ENCODE peak calls at places on chromosome 17, in seven cellular contexts. J is transverse colon, F is thoracic aorta, G is upper lobe of right lung, K is cardiac muscle cell, A is stomach, X is RWPE2. B is an unnamed sample.

GRCh38 chr17:31739300-31739699 is 119.7 kb downstream of the COPRS start:
- DNase-seq in J (no peak), F (no peak), G (no peak), K (no peak), A (no peak), X (no peak), B (no peak)

GRCh38 chr17:4206945-4207344 is 56.8 kb downstream of the ANKFY1 start:
- DNase-seq in J (no peak), F (no peak), G (no peak), K (no peak), A (no peak), X (no peak), B (no peak)

GRCh38 chr17:44820631-44821196 is 9.4 kb downstream of the GJC1 start:
- DNase-seq in J (no peak), F (no peak), G (no peak), K (no peak), A (no peak), X (no peak), B (no peak)

GRCh38 chr17:45813051-45813731 is 29.1 kb downstream of the CRHR1 start:
- DNase-seq in J (no peak), F (no peak), G (no peak), K (peak; percentile 63), A (no peak), X (no peak), B (no peak)

GRCh38 chr17:80423536-80424225 is 8.7 kb downstream of the ENDOV start:
- DNase-seq in J (no peak), F (no peak), G (no peak), K (no peak), A (no peak), X (peak; percentile 44), B (no peak)

GRCh38 chr17:17667947-17668346 is 13.3 kb upstream of the RAI1 start:
- DNase-seq in J (no peak), F (no peak), G (no peak), K (no peak), A (no peak), X (no peak), B (no peak)

GRCh38 chr17:61253293-61253801 is 146.3 kb upstream of the TBX2 start:
- DNase-seq in J (no peak), F (no peak), G (no peak), K (no peak), A (no peak), X (no peak), B (no peak)

GRCh38 chr17:55540414-55541091 is 29.3 kb upstream of the SMIM36 start:
- DNase-seq in J (no peak), F (no peak), G (no peak), K (no peak), A (no peak), X (no peak), B (no peak)

GRCh38 chr17:44496815-44497214 is 6.4 kb downstream of the GPATCH8 start:
- DNase-seq in J (no peak), F (no peak), G (no peak), K (no peak), A (no peak), X (no peak), B (no peak)

GRCh38 chr17:7706631-7707354 is 1.8 kb downstream of the EFNB3 start:
- DNase-seq in J (no peak), F (no peak), G (no peak), K (no peak), A (no peak), X (no peak), B (no peak)

GRCh38 chr17:19370493-19370960 is 7.8 kb upstream of the MAPK7 start:
- DNase-seq in J (no peak), F (no peak), G (no peak), K (no peak), A (no peak), X (peak; percentile 35), B (peak; percentile 68)

GRCh38 chr17:17538417-17539391 is 42.5 kb upstream of the RASD1 start:
- DNase-seq in J (peak; percentile 65), F (no peak), G (no peak), K (peak; percentile 28), A (peak; percentile 78), X (no peak), B (no peak)

GRCh38 chr17:44610331-44610730 is 45.9 kb upstream of the MEIOC start:
- DNase-seq in J (no peak), F (no peak), G (no peak), K (no peak), A (no peak), X (no peak), B (no peak)

GRCh38 chr17:2688351-2689342 is 22.9 kb downstream of the CLUH start:
- DNase-seq in J (no peak), F (no peak), G (peak; percentile 86), K (peak; percentile 36), A (no peak), X (no peak), B (peak; percentile 79)

GRCh38 chr17:62001105-62001504 is 64.0 kb downstream of the MED13 start:
- DNase-seq in J (no peak), F (no peak), G (no peak), K (no peak), A (no peak), X (no peak), B (no peak)

GRCh38 chr17:13182854-13183253 is 165.0 kb upstream of the ELAC2 start:
- DNase-seq in J (peak; percentile 7), F (no peak), G (no peak), K (no peak), A (no peak), X (no peak), B (no peak)

GRCh38 chr17:46727572-46728348 is 90.7 kb downstream of the WNT3 start:
- DNase-seq in J (no peak), F (no peak), G (no peak), K (no peak), A (no peak), X (no peak), B (no peak)

GRCh38 chr17:75506134-75506533 is 9.2 kb downstream of the CASKIN2 start:
- DNase-seq in J (no peak), F (no peak), G (peak; percentile 52), K (no peak), A (no peak), X (no peak), B (peak; percentile 46)
- H3K4me1 ChIP-seq in J (peaks cover 7% of the 10 kb centered on the region), F (peaks cover 49% of the 10 kb centered on the region), G (peaks cover 10% of the 10 kb centered on the region), K (peaks cover under 1% of the 10 kb centered on the region), A (peaks cover 16% of the 10 kb centered on the region), X (peaks cover 3% of the 10 kb centered on the region), B (peaks cover 37% of the 10 kb centered on the region)

GRCh38 chr17:78180083-78180482 is 6.8 kb downstream of the TK1 start:
- DNase-seq in J (no peak), F (no peak), G (no peak), K (no peak), A (no peak), X (no peak), B (no peak)

GRCh38 chr17:78184311-78184710 is 2.5 kb downstream of the TK1 start:
- DNase-seq in J (no peak), F (no peak), G (no peak), K (no peak), A (peak; percentile 85), X (no peak), B (no peak)

GRCh38 chr17:78179372-78179771 is 7.5 kb downstream of the TK1 start:
- DNase-seq in J (no peak), F (peak; percentile 22), G (peak; percentile 83), K (no peak), A (peak; percentile 68), X (no peak), B (no peak)

GRCh38 chr17:78182504-78182903 is 4.3 kb downstream of the TK1 start:
- DNase-seq in J (no peak), F (no peak), G (no peak), K (no peak), A (no peak), X (no peak), B (no peak)

GRCh38 chr17:78180508-78180907 is 6.3 kb downstream of the TK1 start:
- DNase-seq in J (no peak), F (no peak), G (no peak), K (no peak), A (no peak), X (no peak), B (no peak)
- H3K4me1 ChIP-seq in J (peaks cover 55% of the 10 kb centered on the region), F (peaks cover 64% of the 10 kb centered on the region), G (peaks cover 35% of the 10 kb centered on the region), K (peaks cover 27% of the 10 kb centered on the region), A (peaks cover 50% of the 10 kb centered on the region), X (peaks cover 10% of the 10 kb centered on the region), B (peaks cover 55% of the 10 kb centered on the region)

DNA sequence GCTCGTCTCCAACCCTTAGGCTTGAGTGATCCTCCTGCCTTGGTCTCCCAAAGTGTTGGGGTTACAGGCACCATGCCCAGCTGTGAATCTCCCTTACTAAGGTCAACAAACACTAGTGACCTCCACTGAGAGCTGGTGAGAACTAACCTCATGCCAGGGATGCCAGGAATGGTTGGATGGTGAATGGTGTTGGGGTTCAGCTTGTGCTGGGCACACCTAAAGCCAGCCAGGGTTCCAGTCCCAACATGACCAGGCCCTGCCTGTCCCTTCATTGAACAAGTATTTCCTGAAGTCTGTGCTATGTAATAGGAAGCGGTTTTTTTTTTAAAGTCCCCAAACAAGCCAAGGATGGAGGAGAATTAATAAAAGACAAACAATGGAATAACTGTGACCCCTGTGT is 56.0 kb upstream of the TOB1 start:
- DNase-seq in J (no peak), F (no peak), G (no peak), K (no peak), A (no peak), X (no peak), B (no peak)
- H3K4me1 ChIP-seq in J (peaks cover 70% of the 10 kb centered on the region), F (peaks cover 24% of the 10 kb centered on the region), G (peaks cover 11% of the 10 kb centered on the region), K (peaks cover 30% of the 10 kb centered on the region), A (peaks cover 55% of the 10 kb centered on the region), X (peaks cover 48% of the 10 kb centered on the region), B (peaks cover 27% of the 10 kb centered on the region)

DNA sequence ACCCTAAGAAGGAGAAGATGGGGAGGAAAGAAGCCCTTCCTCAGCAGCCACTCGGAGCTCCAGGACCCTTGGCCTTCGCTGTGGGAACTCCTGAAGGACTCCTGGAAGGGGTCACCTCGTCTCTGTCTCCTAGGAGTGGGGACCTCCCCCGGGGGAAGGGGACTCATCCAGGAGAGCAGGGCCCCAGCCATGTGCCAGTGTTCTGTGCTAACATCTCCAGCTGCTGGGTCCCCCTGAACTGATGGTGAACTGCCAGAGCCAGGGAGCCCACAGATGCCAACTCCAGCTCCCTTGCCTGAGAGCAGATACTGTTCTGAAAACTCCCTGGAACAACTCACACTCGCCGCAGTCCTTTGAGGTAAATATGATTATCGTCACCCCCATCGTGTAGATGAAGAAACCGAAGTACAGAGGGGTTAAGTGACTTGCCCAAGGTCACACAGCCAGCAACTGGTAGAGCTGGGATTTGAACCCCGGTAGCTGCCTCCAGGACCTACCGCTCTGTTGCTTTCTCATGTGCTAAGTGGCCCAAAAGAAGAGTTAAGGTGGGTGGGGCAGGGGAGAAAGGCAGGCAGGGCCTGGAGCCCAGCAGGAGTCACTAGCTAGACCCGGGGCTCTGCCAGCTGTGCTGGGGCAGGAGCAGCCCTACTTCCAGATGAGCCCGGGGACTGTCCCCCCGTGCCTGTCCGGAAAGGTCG is 10.5 kb downstream of the TIMM22 start:
- DNase-seq in J (no peak), F (no peak), G (no peak), K (no peak), A (no peak), X (no peak), B (no peak)
- H3K4me1 ChIP-seq in J (peaks cover 35% of the 10 kb centered on the region), F (peaks cover 80% of the 10 kb centered on the region), G (peaks cover 44% of the 10 kb centered on the region), K (no peaks in the 10 kb centered on the region), A (peaks cover 41% of the 10 kb centered on the region), X (no peaks in the 10 kb centered on the region), B (peaks cover 68% of the 10 kb centered on the region)

DNA sequence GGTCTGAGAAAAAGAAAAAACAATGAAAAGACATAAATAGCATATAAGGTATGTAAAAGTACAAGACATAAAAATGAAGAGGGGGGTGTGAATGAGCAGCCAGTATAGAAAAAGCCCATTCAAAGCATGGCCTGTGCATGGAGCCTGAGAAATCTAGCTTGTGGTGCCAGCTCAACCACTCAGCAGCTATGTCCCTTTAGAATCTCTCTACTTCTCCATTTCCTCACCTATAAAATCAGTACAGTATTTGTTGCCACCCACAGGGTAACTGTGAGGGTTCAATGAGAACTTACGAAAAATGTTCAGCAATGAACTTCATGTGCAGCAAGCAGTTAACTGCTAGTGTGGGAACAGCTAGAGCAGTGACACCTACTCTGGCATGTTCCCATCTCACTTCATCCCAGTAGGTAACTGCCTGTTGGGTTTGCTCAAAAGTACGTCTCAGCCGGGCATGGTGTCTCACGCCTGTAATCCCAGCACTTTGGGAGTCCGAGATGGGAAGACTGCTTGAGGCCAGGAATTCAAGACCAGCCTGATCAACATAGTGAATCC is 15.3 kb downstream of the CYTH1 start:
- DNase-seq in J (no peak), F (no peak), G (no peak), K (no peak), A (no peak), X (no peak), B (no peak)
- H3K4me1 ChIP-seq in J (peaks cover 45% of the 10 kb centered on the region), F (no peaks in the 10 kb centered on the region), G (peaks cover 42% of the 10 kb centered on the region), K (no peaks in the 10 kb centered on the region), A (peaks cover 30% of the 10 kb centered on the region), X (peaks cover 19% of the 10 kb centered on the region), B (peaks cover 67% of the 10 kb centered on the region)